ENCODE peak calls at places on chromosomes 2 and 18, in five cellular contexts. P, W, Y, V and G are unnamed samples.

GRCh38 chr2:187871506-187871905 is 317.3 kb upstream of the TFPI start:
- DNase-seq in P (no peak), W (no peak), Y (no peak), V (no peak), G (no peak)

GRCh38 chr18:72672364-72673151 is 128.4 kb upstream of the CBLN2 start:
- DNase-seq in P (peak; percentile 28), W (no peak), Y (peak; percentile 25), V (peak; percentile 25), G (peak; percentile 14)

GRCh38 chr2:210502997-210503621 is 26.6 kb upstream of the LANCL1 start:
- DNase-seq in P (peak; percentile 41), W (no peak), Y (no peak), V (peak; percentile 47), G (peak; percentile 11)

GRCh38 chr18:23849141-23849540 is 159.9 kb downstream of the LAMA3 start:
- DNase-seq in P (no peak), W (no peak), Y (no peak), V (no peak), G (no peak)

GRCh38 chr2:132782166-132782783 is 112.3 kb upstream of the LYPD1 start:
- DNase-seq in P (no peak), W (no peak), Y (no peak), V (no peak), G (no peak)

GRCh38 chr2:73283545-73284295 is 558 bp downstream of the FBXO41 start:
- DNase-seq in P (peak; percentile 11), W (no peak), Y (no peak), V (no peak), G (no peak)

GRCh38 chr2:234763051-234763909 is 188.5 kb upstream of the SH3BP4 start:
- DNase-seq in P (no peak), W (no peak), Y (no peak), V (peak; percentile 86), G (no peak)

GRCh38 chr2:168053676-168054075 is 193.7 kb downstream of the STK39 start:
- DNase-seq in P (no peak), W (no peak), Y (no peak), V (no peak), G (no peak)

GRCh38 chr2:88739985-88740600 is 48.6 kb downstream of the RPIA start:
- DNase-seq in P (peak; percentile 78), W (peak; percentile 42), Y (peak; percentile 49), V (peak; percentile 70), G (peak; percentile 44)

GRCh38 chr2:88024509-88024908 is 8.2 kb upstream of the RNU2-63P start:
- DNase-seq in P (peak; percentile 20), W (no peak), Y (no peak), V (no peak), G (no peak)

GRCh38 chr2:16481342-16481741 is 184.3 kb downstream of the CYRIA start:
- DNase-seq in P (no peak), W (no peak), Y (no peak), V (no peak), G (no peak)

GRCh38 chr18:11672198-11672597 is 16.9 kb upstream of the GNAL start:
- DNase-seq in P (no peak), W (no peak), Y (no peak), V (no peak), G (no peak)

GRCh38 chr18:26436176-26437031 is 111.9 kb downstream of the KCTD1 start:
- DNase-seq in P (no peak), W (no peak), Y (no peak), V (peak; percentile 34), G (no peak)

GRCh38 chr18:70781860-70782453 is 493.1 kb downstream of the SOCS6 start:
- DNase-seq in P (peak; percentile 21), W (peak; percentile 15), Y (peak; percentile 23), V (peak; percentile 27), G (peak; percentile 6)

GRCh38 chr2:160372585-160372984 is 121.0 kb downstream of the RBMS1 start:
- DNase-seq in P (no peak), W (no peak), Y (no peak), V (no peak), G (no peak)

GRCh38 chr2:33240178-33240577 is 236.3 kb upstream of the RASGRP3 start:
- DNase-seq in P (no peak), W (no peak), Y (no peak), V (peak; percentile 66), G (no peak)

GRCh38 chr18:35215026-35215425 is 25.8 kb upstream of the ZNF397 start:
- DNase-seq in P (no peak), W (no peak), Y (no peak), V (no peak), G (no peak)

GRCh38 chr2:46876741-46877384 is 38.7 kb downstream of the MCFD2 start:
- DNase-seq in P (peak; percentile 79), W (no peak), Y (no peak), V (peak; percentile 67), G (no peak)

GRCh38 chr2:203802277-203803045 is 65.1 kb upstream of the CTLA4 start:
- DNase-seq in P (no peak), W (no peak), Y (no peak), V (no peak), G (no peak)

GRCh38 chr18:78875268-78875997 is 104.2 kb upstream of the SALL3 start:
- DNase-seq in P (peak; percentile 45), W (no peak), Y (peak; percentile 35), V (peak; percentile 8), G (no peak)

GRCh38 chr2:55136138-55136541 is 85.9 kb upstream of the RTN4 start:
- DNase-seq in P (no peak), W (no peak), Y (no peak), V (no peak), G (no peak)

GRCh38 chr2:39513641-39514094 is 76.6 kb upstream of the MAP4K3 start:
- DNase-seq in P (peak; percentile 87), W (peak; percentile 51), Y (peak; percentile 26), V (peak; percentile 83), G (no peak)

GRCh38 chr18:63161032-63161727 is 158.4 kb downstream of the BCL2 start:
- DNase-seq in P (no peak), W (peak; percentile 92), Y (no peak), V (no peak), G (no peak)

GRCh38 chr2:22209545-22209944 is 1085.8 kb downstream of the TDRD15 start:
- DNase-seq in P (no peak), W (no peak), Y (no peak), V (no peak), G (no peak)

GRCh38 chr18:36401462-36401861 is 103.9 kb downstream of the FHOD3 start:
- DNase-seq in P (no peak), W (no peak), Y (no peak), V (no peak), G (no peak)

GRCh38 chr18:77343846-77344527 is 94.3 kb downstream of the GALR1 start:
- DNase-seq in P (no peak), W (no peak), Y (no peak), V (no peak), G (no peak)

GRCh38 chr18:75984853-75985252 is 510.2 kb downstream of the ZNF516 start:
- DNase-seq in P (no peak), W (no peak), Y (no peak), V (no peak), G (no peak)

GRCh38 chr2:42567389-42567788 is 1.0 kb upstream of the MTA3 start:
- DNase-seq in P (no peak), W (no peak), Y (no peak), V (no peak), G (no peak)

GRCh38 chr18:652131-652530 is 5.3 kb upstream of the TYMS start:
- DNase-seq in P (no peak), W (no peak), Y (no peak), V (peak; percentile 51), G (no peak)

GRCh38 chr2:59223737-59224136 is 982.6 kb upstream of the FANCL start:
- DNase-seq in P (no peak), W (no peak), Y (no peak), V (no peak), G (no peak)
- TF ChIP-seq POLR2AphosphoS5 in P (no peak), W (no peak), Y (no peak), V (no peak), G (no peak)

GRCh38 chr2:36468463-36469266 is 113.1 kb downstream of the CRIM1 start:
- DNase-seq in P (no peak), W (no peak), Y (no peak), V (no peak), G (no peak)
- TF ChIP-seq POLR2A in P (no peak), W (no peak), Y (no peak), V (no peak), G (no peak)

DNA sequence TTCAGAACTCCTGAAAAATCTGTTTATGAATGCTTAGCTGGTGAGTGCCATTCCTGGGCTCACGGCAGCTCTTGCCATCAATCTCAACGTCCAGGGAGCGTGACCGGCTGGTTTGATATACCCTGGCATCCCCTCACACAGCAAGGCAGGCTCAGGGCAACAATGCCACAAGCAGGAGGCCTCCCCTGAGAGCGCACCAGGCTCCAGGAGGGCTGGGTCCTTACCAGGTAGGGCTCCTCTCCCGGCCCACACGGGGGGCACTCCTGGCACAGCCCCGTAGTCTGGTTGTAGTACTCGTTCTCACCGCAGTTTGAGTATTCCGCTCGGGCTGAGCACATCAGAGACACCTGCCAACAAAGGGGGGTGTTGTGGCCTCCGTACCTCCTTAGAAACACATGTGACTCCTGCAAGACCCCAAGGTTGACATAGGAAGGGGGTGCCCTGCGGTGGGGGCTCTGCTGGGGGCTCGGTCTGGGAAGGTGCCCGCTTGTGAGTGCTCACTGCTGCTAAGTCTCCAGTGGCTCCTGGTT is 59.1 kb downstream of the EDAR start:
- DNase-seq in P (no peak), W (no peak), Y (no peak), V (no peak), G (no peak)
- TF ChIP-seq TAF1 in P (no peak), W (no peak), Y (no peak), V (no peak), G (no peak)

GRCh38 chr2:175167076-175167791 is 769 bp downstream of the ATF2 start:
- DNase-seq in P (peak; percentile 90), W (no peak), Y (no peak), V (peak; percentile 40), G (no peak)

GRCh38 chr2:175167792-175168563 is at the start of gene ATF2:
- DNase-seq in P (peak; percentile 100), W (peak; percentile 97), Y (peak; percentile 80), V (peak; percentile 100), G (peak; percentile 79)

GRCh38 chr2:175166216-175166824 is 1.7 kb downstream of the ATF2 start:
- DNase-seq in P (no peak), W (no peak), Y (no peak), V (no peak), G (no peak)

GRCh38 chr2:175169191-175169590 is 1.2 kb upstream of the ATF2 start:
- DNase-seq in P (no peak), W (no peak), Y (no peak), V (no peak), G (no peak)

DNA sequence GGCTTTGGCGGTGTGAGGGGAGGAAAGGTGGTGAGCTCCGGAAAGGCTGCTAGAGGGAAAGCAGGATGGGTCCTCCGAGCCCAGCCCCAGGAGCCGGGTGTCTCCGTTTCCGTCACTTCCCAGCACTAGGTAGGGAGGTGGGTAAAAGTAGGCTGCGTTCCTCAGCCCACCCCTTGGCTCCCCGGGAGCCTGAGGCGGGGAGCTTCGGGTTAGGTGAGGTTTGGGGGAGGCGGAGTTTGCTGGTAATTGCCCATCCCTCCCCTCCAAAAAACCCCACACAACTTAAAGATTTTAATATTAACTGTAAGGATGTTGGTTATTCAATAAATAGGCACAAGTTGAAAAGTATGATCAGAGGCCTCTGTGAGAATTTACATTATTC is 552 bp upstream of the ATF2 start:
- DNase-seq in P (no peak), W (no peak), Y (no peak), V (no peak), G (no peak)
- TF ChIP-seq POLR2AphosphoS5 in P (no peak), W (peak; percentile 63), Y (no peak), V (peak; percentile 69), G (no peak)